ENCODE peak calls at places on chromosomes 11 and 22, in nine cellular contexts. U is HFF-Myc; O is coronary artery; E is A549; B is cardiac fibroblast; K is right lobe of liver; Q is activated CD8-positive, alpha-beta T cell treated with anti-CD3 and anti-CD28 coated beads for 36 hours; G is tibial nerve; A is heart left ventricle. N is an unnamed sample.

GRCh38 chr11:121340010-121340580 is 47.5 kb downstream of the SC5D start:
- DNase-seq in U (no peak), O (no peak), E (no peak), B (no peak), K (no peak), Q (no peak), G (no peak), A (no peak), N (no peak)

GRCh38 chr22:44112191-44112590 is 68.5 kb upstream of the PARVG start:
- DNase-seq in U (no peak), O (no peak), E (no peak), B (no peak), K (no peak), Q (no peak), G (no peak), A (no peak), N (peak; percentile 56)

GRCh38 chr11:60973699-60974098 is 2.2 kb downstream of the CD6 start:
- DNase-seq in U (no peak), O (no peak), E (no peak), B (no peak), K (no peak), Q (no peak), G (no peak), A (no peak), N (no peak)

GRCh38 chr11:59901306-59901705 is 22.7 kb downstream of the OOSP3 start:
- DNase-seq in U (no peak), O (no peak), E (no peak), B (peak; percentile 92), K (no peak), Q (no peak), G (no peak), A (no peak), N (no peak)

GRCh38 chr22:24290459-24290858 is 19.8 kb downstream of the SPECC1L start:
- DNase-seq in U (no peak), O (no peak), E (no peak), B (peak; percentile 34), K (no peak), Q (no peak), G (no peak), A (no peak), N (no peak)

GRCh38 chr11:117371453-117371852 is 43.8 kb downstream of the CEP164 start:
- DNase-seq in U (no peak), O (no peak), E (no peak), B (no peak), K (no peak), Q (no peak), G (no peak), A (no peak), N (no peak)

GRCh38 chr11:100827934-100828661 is 141.0 kb downstream of the ARHGAP42 start:
- DNase-seq in U (no peak), O (no peak), E (peak; percentile 18), B (peak; percentile 68), K (no peak), Q (peak; percentile 6), G (no peak), A (no peak), N (no peak)

GRCh38 chr11:33476945-33477584 is 219.9 kb downstream of the HIPK3 start:
- DNase-seq in U (no peak), O (no peak), E (no peak), B (peak; percentile 52), K (no peak), Q (no peak), G (no peak), A (no peak), N (no peak)

GRCh38 chr11:117055449-117055848 is 42.8 kb downstream of the SIK3 start:
- DNase-seq in U (no peak), O (no peak), E (no peak), B (no peak), K (no peak), Q (no peak), G (no peak), A (no peak), N (no peak)

GRCh38 chr11:64916848-64917662 is at the start of gene ATG2A:
- DNase-seq in U (peak; percentile 100), O (peak; percentile 99), E (peak; percentile 99), B (peak; percentile 100), K (peak; percentile 100), Q (peak; percentile 100), G (peak; percentile 99), A (peak; percentile 99), N (no peak)

GRCh38 chr11:64917663-64917995 is 620 bp upstream of the ATG2A start:
- DNase-seq in U (no peak), O (no peak), E (no peak), B (no peak), K (no peak), Q (no peak), G (no peak), A (no peak), N (no peak)

GRCh38 chr11:64919627-64920026 is 2.6 kb upstream of the ATG2A start:
- DNase-seq in U (no peak), O (no peak), E (no peak), B (no peak), K (no peak), Q (no peak), G (no peak), A (no peak), N (no peak)

GRCh38 chr11:64916040-64916847 is 765 bp downstream of the ATG2A start:
- DNase-seq in U (peak; percentile 30), O (no peak), E (peak; percentile 65), B (peak; percentile 40), K (no peak), Q (peak; percentile 59), G (peak; percentile 53), A (peak; percentile 55), N (no peak)

GRCh38 chr11:64918056-64918455 is 1.0 kb upstream of the ATG2A start:
- DNase-seq in U (peak; percentile 17), O (no peak), E (no peak), B (peak; percentile 62), K (no peak), Q (peak; percentile 33), G (no peak), A (no peak), N (no peak)
- TF ChIP-seq CTCF in U (peak; percentile 20), O (no peak), E (no peak), B (peak; percentile 29), K (peak; percentile 31), Q (peak; percentile 20), G (peak; percentile 12), A (peak; percentile 20), N (peak; percentile 66)

GRCh38 chr22:20023214-20023613 is 2.3 kb downstream of the TANGO2 start:
- DNase-seq in U (no peak), O (peak; percentile 19), E (no peak), B (no peak), K (no peak), Q (no peak), G (no peak), A (peak; percentile 18), N (peak; percentile 42)

GRCh38 chr22:20026996-20027601 is 6.2 kb downstream of the TANGO2 start:
- DNase-seq in U (no peak), O (no peak), E (no peak), B (no peak), K (no peak), Q (no peak), G (no peak), A (no peak), N (peak; percentile 63)

GRCh38 chr22:20026204-20026908 is 5.4 kb downstream of the TANGO2 start:
- DNase-seq in U (no peak), O (no peak), E (no peak), B (no peak), K (no peak), Q (no peak), G (no peak), A (no peak), N (peak; percentile 42)

GRCh38 chr22:20024225-20025087 is 3.5 kb downstream of the TANGO2 start:
- DNase-seq in U (no peak), O (peak; percentile 66), E (no peak), B (no peak), K (no peak), Q (no peak), G (no peak), A (peak; percentile 55), N (peak; percentile 82)

DNA sequence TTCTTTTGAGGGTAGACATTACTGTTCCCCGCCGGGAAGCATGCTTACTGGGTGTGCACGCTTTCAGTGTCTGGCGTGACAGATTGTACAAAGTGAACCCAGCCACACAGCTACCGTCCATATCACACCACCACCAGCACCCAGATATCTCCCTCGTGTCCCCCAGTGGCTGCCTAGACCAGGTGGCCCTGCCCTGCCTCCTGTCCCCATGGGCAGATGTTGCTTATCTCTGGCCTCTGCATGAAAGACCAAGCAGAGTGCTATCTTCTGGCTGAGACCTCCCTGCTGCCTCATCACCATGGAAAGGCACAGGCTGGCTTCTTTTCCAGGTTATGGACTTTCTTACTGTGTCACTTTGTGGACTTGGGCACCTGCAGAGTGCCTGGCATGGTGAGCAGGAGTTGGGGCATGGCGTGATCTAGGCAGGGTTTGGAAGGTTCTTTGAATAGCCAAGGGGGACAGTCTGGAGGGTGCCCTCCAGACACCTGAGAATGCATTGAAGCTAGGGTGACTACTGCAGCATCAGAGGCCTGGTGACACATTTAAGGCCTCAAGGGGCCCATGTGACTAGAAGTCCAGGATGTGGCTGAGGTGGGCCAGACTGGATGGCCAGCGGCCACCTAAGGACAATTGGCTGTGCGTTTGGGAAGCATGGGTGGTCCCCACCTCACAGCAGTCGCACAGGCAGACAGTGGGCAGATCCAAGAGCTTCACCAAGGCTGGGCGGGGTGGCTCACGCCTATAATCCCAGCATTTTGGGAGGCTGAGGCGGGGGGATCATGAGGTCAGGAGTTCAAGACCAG is 4.7 kb downstream of the TANGO2 start:
- DNase-seq in U (no peak), O (peak; percentile 50), E (no peak), B (no peak), K (no peak), Q (no peak), G (no peak), A (no peak), N (peak; percentile 59)
- TF ChIP-seq CTCF in U (no peak), O (no peak), E (no peak), B (no peak), K (no peak), Q (no peak), G (no peak), A (no peak), N (no peak)

GRCh38 chr11:9203715-9204311 is 61.3 kb downstream of the DENND5A start:
- DNase-seq in U (no peak), O (no peak), E (no peak), B (no peak), K (no peak), Q (peak; percentile 13), G (no peak), A (peak; percentile 33), N (no peak)
- TF ChIP-seq CTCF in U (no peak), O (no peak), E (no peak), B (no peak), K (no peak), Q (peak; percentile 12), G (no peak), A (peak; percentile 41), N (peak; percentile 45)

GRCh38 chr22:16781074-16781763 is 44.0 kb downstream of the XKR3 start:
- DNase-seq in U (no peak), O (no peak), E (no peak), B (no peak), K (no peak), Q (no peak), G (no peak), A (no peak), N (no peak)

GRCh38 chr22:16783453-16783852 is 41.8 kb downstream of the XKR3 start:
- DNase-seq in U (no peak), O (no peak), E (no peak), B (no peak), K (no peak), Q (no peak), G (no peak), A (no peak), N (no peak)

GRCh38 chr22:16781764-16782329 is 43.4 kb downstream of the XKR3 start:
- DNase-seq in U (no peak), O (no peak), E (no peak), B (no peak), K (no peak), Q (no peak), G (no peak), A (no peak), N (no peak)

GRCh38 chr22:16783930-16784354 is 41.3 kb downstream of the XKR3 start:
- DNase-seq in U (no peak), O (no peak), E (peak; percentile 4), B (peak; percentile 3), K (no peak), Q (no peak), G (no peak), A (no peak), N (no peak)
- TF ChIP-seq CTCF in U (peak; percentile 17), O (no peak), E (no peak), B (peak; percentile 48), K (peak; percentile 23), Q (peak; percentile 52), G (no peak), A (no peak), N (peak; percentile 19)

N was measured in chondrocyte.